ENCODE peak calls at places on chromosomes 3 and 15, in six cellular contexts. C is sigmoid colon, B is right atrium auricular region, J is PC-3, H is heart right ventricle, Q is OCI-LY7. L is an unnamed sample.

GRCh38 chr15:28208583-28208982 is 109.5 kb upstream of the OCA2 start:
- DNase-seq in H (no peak), C (no peak), B (no peak), Q (no peak), J (no peak), L (no peak)

GRCh38 chr3:40292637-40293036 is 16.9 kb upstream of the EIF1B start:
- DNase-seq in C (no peak), B (no peak), Q (no peak), H (no peak), J (no peak), L (peak; percentile 54)

GRCh38 chr15:60004846-60005351 is 788 bp downstream of the FOXB1 start:
- DNase-seq in J (no peak), B (no peak), C (no peak), H (no peak), Q (no peak), L (no peak)

GRCh38 chr3:24235121-24235520 is 259.5 kb downstream of the THRB start:
- DNase-seq in B (no peak), Q (no peak), J (peak; percentile 86), H (no peak), C (no peak), L (no peak)

GRCh38 chr15:76185716-76186115 is 125.6 kb downstream of the ETFA start:
- DNase-seq in H (no peak), Q (peak; percentile 56), C (no peak), J (peak; percentile 74), B (no peak), L (no peak)

GRCh38 chr3:108222813-108223307 is 636 bp upstream of the IFT57 start:
- DNase-seq in H (no peak), B (no peak), J (peak; percentile 18), Q (peak; percentile 11), C (no peak), L (no peak)

GRCh38 chr3:97872209-97873042 is 50.6 kb downstream of the CRYBG3 start:
- DNase-seq in J (peak; percentile 98), C (no peak), Q (no peak), H (no peak), B (no peak), L (no peak)

GRCh38 chr15:91779960-91780359 is 73.5 kb upstream of the SLCO3A1 start:
- DNase-seq in Q (no peak), J (no peak), H (no peak), C (no peak), B (no peak), L (no peak)

GRCh38 chr15:97968380-97968779 is 7.9 kb downstream of the ARRDC4 start:
- DNase-seq in J (no peak), Q (no peak), B (no peak), H (no peak), C (no peak), L (no peak)

GRCh38 chr15:74337146-74337545 is 30.3 kb downstream of the CYP11A1 start:
- DNase-seq in B (no peak), J (no peak), H (no peak), C (peak; percentile 52), Q (no peak), L (no peak)

GRCh38 chr3:192444096-192444790 is 283.1 kb downstream of the FGF12 start:
- DNase-seq in Q (peak; percentile 69), C (peak; percentile 72), B (peak; percentile 72), H (peak; percentile 53), J (peak; percentile 80), L (peak; percentile 76)

GRCh38 chr3:141050913-141051632 is at the start of gene SPSB4:
- DNase-seq in B (no peak), H (peak; percentile 77), J (no peak), Q (no peak), C (peak; percentile 77), L (peak; percentile 79)

GRCh38 chr3:56122911-56123310 is 345.4 kb downstream of the ERC2 start:
- DNase-seq in C (no peak), J (no peak), H (no peak), Q (no peak), B (no peak), L (no peak)

GRCh38 chr3:71050521-71051258 is 532.8 kb downstream of the FOXP1 start:
- DNase-seq in C (no peak), B (no peak), Q (no peak), J (peak; percentile 50), H (no peak), L (no peak)

GRCh38 chr3:54086639-54087405 is 35.5 kb upstream of the CACNA2D3 start:
- DNase-seq in J (no peak), Q (no peak), C (no peak), B (no peak), H (no peak), L (no peak)
- H3K4me3 ChIP-seq in J (no peak overlapping the region), Q (no peak overlapping the region), C (no peak overlapping the region), B (no peak overlapping the region), H (no peak overlapping the region), L (no peak overlapping the region)

DNA sequence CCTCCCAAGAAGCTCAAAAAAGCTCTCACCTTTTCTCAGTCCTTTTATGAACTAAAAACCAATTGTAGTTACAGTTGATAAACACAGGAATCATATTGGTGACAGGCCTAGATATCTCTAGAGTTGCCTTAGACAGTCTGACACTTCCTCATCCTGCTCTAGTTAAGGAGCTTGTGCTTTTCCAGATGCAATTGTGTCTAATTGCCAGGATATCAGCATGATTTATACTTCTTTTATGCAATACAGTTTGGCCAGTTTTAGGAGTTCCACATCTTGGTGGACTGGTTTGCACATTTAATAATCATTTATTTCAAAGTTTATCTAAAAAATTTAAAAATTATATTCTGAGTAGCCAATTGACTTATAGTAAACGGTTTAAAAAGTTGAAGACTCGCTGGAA is 95.7 kb downstream of the DUT start:
- DNase-seq in H (no peak), J (no peak), C (no peak), Q (no peak), B (no peak), L (no peak)
- H3K4me1 ChIP-seq in H (no peaks in the 10 kb centered on the region), J (peaks cover 20% of the 10 kb centered on the region), C (no peaks in the 10 kb centered on the region), Q (no peaks in the 10 kb centered on the region), B (no peaks in the 10 kb centered on the region), L (no peaks in the 10 kb centered on the region)

GRCh38 chr3:55036883-55037577 is 109.2 kb upstream of the LRTM1 start:
- DNase-seq in J (no peak), B (no peak), Q (no peak), H (no peak), C (no peak), L (no peak)

GRCh38 chr3:55042591-55042990 is 114.7 kb upstream of the LRTM1 start:
- DNase-seq in H (no peak), B (no peak), J (no peak), C (no peak), Q (no peak), L (no peak)
- TF ChIP-seq CTCF in H (peak; percentile 9), B (no peak), J (peak; percentile 24), C (no peak), Q (no peak), L (no peak)

DNA sequence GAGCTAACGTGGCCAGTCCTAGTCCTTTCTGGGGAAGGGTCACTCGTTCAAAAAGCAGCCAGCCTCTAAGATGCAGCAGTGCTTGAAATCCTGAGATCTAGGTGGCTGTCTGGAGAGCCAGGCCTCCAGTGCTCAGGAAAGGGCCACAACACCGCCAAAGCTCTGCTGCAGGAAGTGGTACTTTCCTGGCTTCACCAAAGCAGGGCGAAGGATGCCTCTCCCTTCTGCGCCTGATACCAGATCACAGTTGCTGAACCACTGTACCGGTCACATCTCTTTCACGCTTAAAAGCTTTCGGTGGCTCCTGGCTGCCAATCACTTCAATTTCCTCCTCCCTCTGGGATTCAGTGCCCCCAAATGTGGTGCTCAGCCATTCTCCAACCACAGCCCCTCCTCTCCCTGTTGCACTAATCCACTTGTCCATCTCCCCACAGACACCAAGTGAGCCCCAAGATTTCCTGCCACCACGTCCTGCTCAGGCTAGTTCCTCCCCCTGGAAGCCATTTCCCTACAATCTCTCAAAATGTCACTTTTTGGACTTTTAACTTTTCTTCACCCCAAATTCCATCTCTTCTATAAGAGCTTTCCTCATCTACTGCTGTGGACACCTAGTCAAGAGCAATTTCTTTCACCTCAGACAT is 103.9 kb upstream of the LPP start:
- DNase-seq in Q (peak; percentile 74), C (no peak), B (no peak), J (no peak), H (no peak), L (no peak)
- H3K4me3 ChIP-seq in Q (peak overlapping the region; percentile 1), C (no peak overlapping the region), B (no peak overlapping the region), J (no peak overlapping the region), H (no peak overlapping the region), L (no peak overlapping the region)